ENCODE peak calls at places on chromosomes 2 and 18, in eight cellular contexts. E, K, A, I, V, S, J and Q are unnamed samples.
A peak's percentile ranks its signal among the peaks of the same experiment; 100 is the strongest.

GRCh38 chr2:42494434-42495233 is 852 bp upstream of the KCNG3 start:
- DNase-seq in K (peak; percentile 93), V (peak; percentile 91), S (peak; percentile 93), A (peak; percentile 84), J (peak; percentile 72), I (peak; percentile 58), E (peak; percentile 70), Q (peak; percentile 79)

GRCh38 chr2:55846426-55846825 is 77.2 kb downstream of the EFEMP1 start:
- DNase-seq in J (no peak), V (no peak), E (no peak), I (no peak), S (no peak), A (no peak), K (no peak), Q (no peak)

GRCh38 chr2:108534577-108535379 is 508 bp downstream of the LIMS1 start:
- DNase-seq in S (no peak), J (peak; percentile 19), K (peak; percentile 29), A (peak; percentile 27), V (peak; percentile 31), I (peak; percentile 12), E (peak; percentile 52), Q (peak; percentile 44)

GRCh38 chr18:55900380-55900779 is 312.4 kb upstream of the TCF4 start:
- DNase-seq in I (peak; percentile 47), J (no peak), A (peak; percentile 6), V (peak; percentile 1), S (no peak), E (no peak), K (no peak), Q (no peak)

GRCh38 chr2:15945909-15946705 is 5.8 kb downstream of the MYCN start:
- DNase-seq in A (no peak), E (no peak), J (no peak), S (no peak), K (no peak), I (no peak), V (no peak), Q (no peak)

GRCh38 chr2:37664190-37664751 is 7.2 kb downstream of the CDC42EP3 start:
- DNase-seq in E (no peak), J (no peak), S (no peak), I (no peak), K (no peak), V (no peak), A (no peak), Q (no peak)

GRCh38 chr18:59015531-59016152 is 124.0 kb upstream of the SEC11C start:
- DNase-seq in K (no peak), J (no peak), S (no peak), A (no peak), E (no peak), I (no peak), V (no peak), Q (no peak)

GRCh38 chr2:24632175-24632574 is 141.1 kb downstream of the NCOA1 start:
- DNase-seq in V (no peak), J (no peak), A (no peak), E (no peak), S (no peak), K (no peak), I (no peak), Q (no peak)

GRCh38 chr2:197810023-197810422 is 5.6 kb downstream of the PLCL1 start:
- DNase-seq in I (no peak), K (no peak), S (no peak), A (no peak), E (no peak), V (no peak), J (no peak), Q (no peak)

GRCh38 chr18:23626451-23627279 is 36.0 kb downstream of the ANKRD29 start:
- DNase-seq in S (no peak), I (no peak), A (peak; percentile 29), E (no peak), V (peak; percentile 39), J (no peak), K (no peak), Q (no peak)

GRCh38 chr2:124323321-124323720 is 298.2 kb downstream of the CNTNAP5 start:
- DNase-seq in K (no peak), S (no peak), E (peak; percentile 82), V (no peak), J (no peak), A (no peak), I (no peak), Q (no peak)

GRCh38 chr2:201697899-201698298 is 545 bp downstream of the MPP4 start:
- DNase-seq in K (no peak), V (no peak), A (peak; percentile 41), J (no peak), E (peak; percentile 84), S (no peak), I (peak; percentile 85), Q (peak; percentile 68)